ENCODE peak calls at places on chromosomes 12 and 14, in seven cellular contexts. E is DMS153; J is stimulated activated CD4-positive, alpha-beta T cell treated with anti-CD3 and anti-CD28 coated beads, Interleukin-15, amount 100 ng/mL, for 1 hour; O is GOT3; G is EH; K is left kidney; H is tibial artery. B is an unnamed sample.

GRCh38 chr14:94372021-94372605 is 16.3 kb downstream of the SERPINA1 start:
- DNase-seq in E (no peak), J (no peak), O (no peak), G (no peak), K (no peak), H (no peak), B (peak)

GRCh38 chr14:104144911-104145825 is 6.8 kb downstream of the KIF26A start:
- DNase-seq in E (no peak), J (no peak), O (no peak), G (no peak), K (no peak), H (no peak), B (peak)

GRCh38 chr14:70045715-70046535 is 142.8 kb downstream of the SLC8A3 start:
- DNase-seq in E (peak), J (no peak), O (no peak), G (peak), K (peak), H (no peak), B (no peak)

GRCh38 chr12:129351481-129351880 is 498.2 kb downstream of the GLT1D1 start:
- DNase-seq in E (no peak), J (no peak), O (no peak), G (no peak), K (no peak), H (no peak), B (no peak)

GRCh38 chr14:72636094-72636493 is 257.8 kb downstream of the DPF3 start:
- DNase-seq in E (no peak), J (no peak), O (no peak), G (peak), K (no peak), H (no peak), B (no peak)

GRCh38 chr14:68976160-68977067 is 2.7 kb downstream of the ACTN1 start:
- DNase-seq in E (no peak), J (no peak), O (no peak), G (peak), K (no peak), H (peak), B (no peak)

GRCh38 chr12:111201036-111201435 is 167.9 kb downstream of the PHETA1 start:
- DNase-seq in E (no peak), J (no peak), O (no peak), G (no peak), K (peak), H (no peak), B (no peak)

GRCh38 chr14:50230601-50231474 is 540 bp downstream of the SOS2 start:
- DNase-seq in E (peak), J (no peak), O (no peak), G (peak), K (peak), H (peak), B (peak)

GRCh38 chr14:104382361-104383087 is 197.0 kb upstream of the C14orf180 start:
- DNase-seq in E (no peak), J (no peak), O (no peak), G (no peak), K (no peak), H (no peak), B (peak)

GRCh38 chr14:20996521-20996920 is 2.6 kb upstream of the SLC39A2 start:
- DNase-seq in E (no peak), J (no peak), O (no peak), G (no peak), K (no peak), H (no peak), B (no peak)

GRCh38 chr14:60002819-60003492 is 83.0 kb downstream of the LRRC9 start:
- DNase-seq in E (no peak), J (no peak), O (no peak), G (no peak), K (peak), H (peak), B (no peak)

GRCh38 chr14:76956253-76957090 is 72.0 kb downstream of the IRF2BPL start:
- DNase-seq in E (peak), J (peak), O (peak), G (peak), K (peak), H (peak), B (peak)

GRCh38 chr14:76531085-76531484 is 155.1 kb downstream of the ESRRB start:
- DNase-seq in E (no peak), J (no peak), O (no peak), G (no peak), K (no peak), H (no peak), B (no peak)

GRCh38 chr12:61808856-61809255 is 451.3 kb upstream of the USP15 start:
- DNase-seq in E (no peak), J (no peak), O (no peak), G (no peak), K (no peak), H (no peak), B (no peak)

GRCh38 chr14:20684662-20685456 is 499 bp downstream of the RNASE4 start:
- DNase-seq in E (no peak), J (no peak), O (no peak), G (peak), K (no peak), H (peak), B (no peak)

GRCh38 chr12:80230068-80230467 is 130.7 kb downstream of the OTOGL start:
- DNase-seq in E (no peak), J (no peak), O (no peak), G (no peak), K (peak), H (no peak), B (no peak)

GRCh38 chr12:4909734-4910501 is at the start of gene KCNA1:
- DNase-seq in E (peak), J (no peak), O (no peak), G (peak), K (peak), H (no peak), B (no peak)

GRCh38 chr12:100185361-100185894 is 15.2 kb upstream of the ACTR6 start:
- DNase-seq in E (no peak), J (no peak), O (no peak), G (no peak), K (no peak), H (no peak), B (no peak)

GRCh38 chr14:100896369-100897060 is 7.0 kb downstream of the RTL1 start:
- DNase-seq in E (no peak), J (no peak), O (no peak), G (no peak), K (peak), H (no peak), B (no peak)

GRCh38 chr14:90577661-90578282 is 180.9 kb downstream of the CALM1 start:
- DNase-seq in E (no peak), J (no peak), O (no peak), G (no peak), K (no peak), H (no peak), B (no peak)

GRCh38 chr12:132651444-132652100 is 33.0 kb downstream of the P2RX2 start:
- DNase-seq in E (no peak), J (no peak), O (no peak), G (peak), K (no peak), H (no peak), B (no peak)

GRCh38 chr12:26524862-26525465 is 308.0 kb downstream of the ITPR2 start:
- DNase-seq in E (no peak), J (no peak), O (no peak), G (peak), K (no peak), H (no peak), B (no peak)

GRCh38 chr14:33943484-33943883 is 7.4 kb downstream of the EGLN3 start:
- DNase-seq in E (peak), J (no peak), O (no peak), G (no peak), K (no peak), H (no peak), B (no peak)

GRCh38 chr12:58367041-58367440 is 425.7 kb downstream of the ATP23 start:
- DNase-seq in E (no peak), J (no peak), O (no peak), G (peak), K (no peak), H (no peak), B (no peak)

GRCh38 chr12:23083267-23083666 is 458.3 kb downstream of the ETNK1 start:
- DNase-seq in E (peak), J (no peak), O (no peak), G (peak), K (no peak), H (no peak), B (no peak)

GRCh38 chr12:2853626-2854025 is 3.2 kb downstream of the TEX52 start:
- DNase-seq in E (no peak), J (no peak), O (peak), G (peak), K (peak), H (peak), B (no peak)

B was measured in CD14-positive monocyte.